ENCODE peak calls at places on chromosomes 7 and 10, in five cellular contexts. One of them, this sample, is unnamed.
A peak's percentile ranks its signal among the peaks of the same experiment; 100 is the strongest.

GRCh38 chr7:90605055-90605454 is 8.9 kb downstream of the CDK14 start:
- DNase-seq in psoas muscle: peak; percentile 15
- DNase-seq in activated naive CD4-positive, alpha-beta T cell: no peak
- DNase-seq in CD8-positive, alpha-beta memory T cell: no peak
- DNase-seq in PC-9: no peak
- DNase-seq in this sample: no peak

GRCh38 chr7:129343099-129343700 is 91.0 kb upstream of the STRIP2 start:
- DNase-seq in activated naive CD4-positive, alpha-beta T cell: no peak
- DNase-seq in psoas muscle: no peak
- DNase-seq in CD8-positive, alpha-beta memory T cell: no peak
- DNase-seq in PC-9: peak; percentile 52
- DNase-seq in this sample: peak; percentile 65

GRCh38 chr10:133158437-133158755 is 1.6 kb upstream of the KNDC1 start:
- DNase-seq in PC-9: no peak
- DNase-seq in psoas muscle: no peak
- DNase-seq in activated naive CD4-positive, alpha-beta T cell: no peak
- DNase-seq in CD8-positive, alpha-beta memory T cell: no peak
- DNase-seq in this sample: no peak

GRCh38 chr10:131888186-131888604 is 12.6 kb upstream of the PPP2R2D start:
- DNase-seq in psoas muscle: no peak
- DNase-seq in PC-9: peak; percentile 83
- DNase-seq in CD8-positive, alpha-beta memory T cell: no peak
- DNase-seq in activated naive CD4-positive, alpha-beta T cell: no peak
- DNase-seq in this sample: no peak

GRCh38 chr10:61903184-61903990 is 1.9 kb downstream of the ARID5B start:
- DNase-seq in PC-9: peak; percentile 51
- DNase-seq in psoas muscle: peak; percentile 61
- DNase-seq in activated naive CD4-positive, alpha-beta T cell: peak; percentile 65
- DNase-seq in CD8-positive, alpha-beta memory T cell: peak; percentile 49
- DNase-seq in this sample: peak; percentile 72

GRCh38 chr10:15482168-15482567 is 111.1 kb upstream of the FAM171A1 start:
- DNase-seq in activated naive CD4-positive, alpha-beta T cell: no peak
- DNase-seq in PC-9: no peak
- DNase-seq in CD8-positive, alpha-beta memory T cell: no peak
- DNase-seq in psoas muscle: no peak
- DNase-seq in this sample: no peak

GRCh38 chr10:110212119-110213006 is 5.0 kb downstream of the MXI1 start:
- DNase-seq in activated naive CD4-positive, alpha-beta T cell: peak; percentile 29
- DNase-seq in psoas muscle: no peak
- DNase-seq in PC-9: no peak
- DNase-seq in CD8-positive, alpha-beta memory T cell: no peak
- DNase-seq in this sample: no peak

GRCh38 chr7:27198871-27199801 is 755 bp downstream of the HOXA13 start:
- DNase-seq in psoas muscle: no peak
- DNase-seq in PC-9: no peak
- DNase-seq in activated naive CD4-positive, alpha-beta T cell: no peak
- DNase-seq in CD8-positive, alpha-beta memory T cell: no peak
- DNase-seq in this sample: peak; percentile 45

GRCh38 chr7:134948736-134949135 is 37.6 kb upstream of the AGBL3 start:
- DNase-seq in CD8-positive, alpha-beta memory T cell: no peak
- DNase-seq in psoas muscle: no peak
- DNase-seq in activated naive CD4-positive, alpha-beta T cell: no peak
- DNase-seq in PC-9: peak; percentile 48
- DNase-seq in this sample: no peak

GRCh38 chr7:2003931-2004812 is 228.6 kb downstream of the MAD1L1 start:
- DNase-seq in psoas muscle: peak; percentile 3
- DNase-seq in CD8-positive, alpha-beta memory T cell: no peak
- DNase-seq in PC-9: no peak
- DNase-seq in activated naive CD4-positive, alpha-beta T cell: no peak
- DNase-seq in this sample: no peak

GRCh38 chr10:127346604-127347003 is 150.2 kb upstream of the INSYN2A start:
- DNase-seq in CD8-positive, alpha-beta memory T cell: no peak
- DNase-seq in activated naive CD4-positive, alpha-beta T cell: no peak
- DNase-seq in psoas muscle: no peak
- DNase-seq in PC-9: no peak
- DNase-seq in this sample: no peak

GRCh38 chr7:74627699-74628411 is 29.7 kb upstream of the GTF2I start:
- DNase-seq in PC-9: no peak
- DNase-seq in CD8-positive, alpha-beta memory T cell: no peak
- DNase-seq in psoas muscle: peak; percentile 50
- DNase-seq in activated naive CD4-positive, alpha-beta T cell: no peak
- DNase-seq in this sample: no peak

GRCh38 chr10:86100581-86101061 is 266.0 kb downstream of the GRID1 start:
- DNase-seq in CD8-positive, alpha-beta memory T cell: no peak
- DNase-seq in psoas muscle: no peak
- DNase-seq in PC-9: no peak
- DNase-seq in activated naive CD4-positive, alpha-beta T cell: no peak
- DNase-seq in this sample: peak; percentile 55

GRCh38 chr7:90698616-90699015 is 102.5 kb downstream of the CDK14 start:
- DNase-seq in activated naive CD4-positive, alpha-beta T cell: no peak
- DNase-seq in CD8-positive, alpha-beta memory T cell: no peak
- DNase-seq in psoas muscle: no peak
- DNase-seq in PC-9: no peak
- DNase-seq in this sample: no peak

GRCh38 chr7:4791738-4792536 is 16.5 kb downstream of the AP5Z1 start:
- DNase-seq in CD8-positive, alpha-beta memory T cell: peak; percentile 71
- DNase-seq in psoas muscle: peak; percentile 74
- DNase-seq in activated naive CD4-positive, alpha-beta T cell: peak; percentile 82
- DNase-seq in PC-9: no peak
- DNase-seq in this sample: peak; percentile 61

GRCh38 chr10:17109475-17110207 is 20.0 kb downstream of the CUBN start:
- DNase-seq in activated naive CD4-positive, alpha-beta T cell: no peak
- DNase-seq in psoas muscle: no peak
- DNase-seq in PC-9: no peak
- DNase-seq in CD8-positive, alpha-beta memory T cell: no peak
- DNase-seq in this sample: peak; percentile 30

GRCh38 chr7:82376739-82377138 is 66.8 kb downstream of the CACNA2D1 start:
- DNase-seq in PC-9: no peak
- DNase-seq in CD8-positive, alpha-beta memory T cell: no peak
- DNase-seq in psoas muscle: no peak
- DNase-seq in activated naive CD4-positive, alpha-beta T cell: no peak
- DNase-seq in this sample: no peak

GRCh38 chr10:70053896-70054641 is 1.4 kb downstream of the MACROH2A2 start:
- DNase-seq in psoas muscle: no peak
- DNase-seq in activated naive CD4-positive, alpha-beta T cell: no peak
- DNase-seq in PC-9: no peak
- DNase-seq in CD8-positive, alpha-beta memory T cell: no peak
- DNase-seq in this sample: no peak

GRCh38 chr7:27106181-27106905 is 3.9 kb upstream of the HOXA2 start:
- DNase-seq in PC-9: no peak
- DNase-seq in CD8-positive, alpha-beta memory T cell: no peak
- DNase-seq in psoas muscle: no peak
- DNase-seq in activated naive CD4-positive, alpha-beta T cell: no peak
- DNase-seq in this sample: no peak

GRCh38 chr7:132723506-132724081 is 147.3 kb upstream of the PLXNA4 start:
- DNase-seq in psoas muscle: no peak
- DNase-seq in activated naive CD4-positive, alpha-beta T cell: no peak
- DNase-seq in PC-9: no peak
- DNase-seq in CD8-positive, alpha-beta memory T cell: no peak
- DNase-seq in this sample: no peak

This sample was measured in ACHN.